ENCODE peak calls at places on chromosome 7, in six cellular contexts. C is GM19239; Z is activated CD8-positive, alpha-beta memory T cell treated with anti-CD3 and anti-CD28 coated beads for 4 hours; K is HCEC 1CT; T is NCI-H2081; O is MV-4-11. M is an unnamed sample.

GRCh38 chr7:91630581-91631370 is 249.7 kb downstream of the MTERF1 start:
- DNase-seq in K (no peak), C (no peak), O (no peak), T (no peak), Z (no peak), M (no peak)

GRCh38 chr7:129244220-129244619 is 19.4 kb downstream of the AHCYL2 start:
- DNase-seq in Z (no peak), K (no peak), C (no peak), T (no peak), O (no peak), M (no peak)

GRCh38 chr7:24199978-24200377 is 84.0 kb upstream of the NPY start:
- DNase-seq in T (no peak), O (peak), K (no peak), Z (no peak), C (no peak), M (no peak)

GRCh38 chr7:94394058-94394398 is 667 bp upstream of the COL1A2 start:
- DNase-seq in K (no peak), C (no peak), O (no peak), Z (no peak), T (no peak), M (no peak)

GRCh38 chr7:42832672-42833071 is 79.2 kb downstream of the C7orf25 start:
- DNase-seq in K (no peak), C (no peak), Z (no peak), O (no peak), T (no peak), M (no peak)

GRCh38 chr7:29561271-29561670 is 2.4 kb upstream of the PRR15 start:
- DNase-seq in Z (no peak), C (no peak), O (no peak), T (no peak), K (no peak), M (no peak)

GRCh38 chr7:22561356-22561755 is 61.4 kb upstream of the STEAP1B start:
- DNase-seq in C (no peak), T (no peak), O (no peak), Z (no peak), K (peak), M (peak)

GRCh38 chr7:87059525-87060287 is at the start of gene ELAPOR2:
- DNase-seq in K (no peak), C (peak), O (no peak), Z (peak), T (peak), M (no peak)

GRCh38 chr7:137626469-137627067 is 220.2 kb downstream of the DGKI start:
- DNase-seq in Z (no peak), O (peak), C (peak), T (peak), K (peak), M (no peak)

GRCh38 chr7:132709971-132710567 is 133.8 kb upstream of the PLXNA4 start:
- DNase-seq in O (no peak), C (no peak), K (peak), Z (no peak), T (no peak), M (no peak)

GRCh38 chr7:100806276-100806675 is 21.0 kb downstream of the EPHB4 start:
- DNase-seq in Z (no peak), K (no peak), C (no peak), O (no peak), T (no peak), M (no peak)

GRCh38 chr7:130938661-130939060 is 204.7 kb upstream of the KLF14 start:
- DNase-seq in K (no peak), Z (no peak), C (no peak), T (no peak), O (no peak), M (no peak)

GRCh38 chr7:144547888-144548287 is 144.4 kb upstream of the NOBOX start:
- DNase-seq in C (no peak), Z (no peak), O (no peak), T (no peak), K (no peak), M (no peak)

M was measured in AG09319.